ENCODE peak calls at places on chromosomes 6 and 20, in six cellular contexts. One of them, this sample, is unnamed.

GRCh38 chr6:62357826-62358225 is 71.8 kb upstream of the KHDRBS2 start:
- DNase-seq in CD8-positive, alpha-beta T cell: no peak
- DNase-seq in neural crest cell: no peak
- DNase-seq in endothelial cell of umbilical vein: no peak
- DNase-seq in right lobe of liver: no peak
- DNase-seq in RCC 7860: no peak
- DNase-seq in this sample: no peak

GRCh38 chr6:105831321-105831720 is 254.8 kb upstream of the PRDM1 start:
- DNase-seq in endothelial cell of umbilical vein: no peak
- DNase-seq in right lobe of liver: no peak
- DNase-seq in RCC 7860: no peak
- DNase-seq in neural crest cell: no peak
- DNase-seq in CD8-positive, alpha-beta T cell: no peak
- DNase-seq in this sample: no peak

GRCh38 chr6:156832166-156832743 is 55.1 kb downstream of the ARID1B start:
- DNase-seq in endothelial cell of umbilical vein: peak
- DNase-seq in RCC 7860: no peak
- DNase-seq in right lobe of liver: no peak
- DNase-seq in neural crest cell: no peak
- DNase-seq in CD8-positive, alpha-beta T cell: no peak
- DNase-seq in this sample: no peak

GRCh38 chr20:63740070-63740500 is 509 bp downstream of the SLC2A4RG start:
- DNase-seq in CD8-positive, alpha-beta T cell: peak
- DNase-seq in endothelial cell of umbilical vein: peak
- DNase-seq in neural crest cell: no peak
- DNase-seq in right lobe of liver: peak
- DNase-seq in RCC 7860: peak
- DNase-seq in this sample: no peak

GRCh38 chr20:52936368-52936986 is 35.7 kb upstream of the TSHZ2 start:
- DNase-seq in CD8-positive, alpha-beta T cell: no peak
- DNase-seq in RCC 7860: no peak
- DNase-seq in right lobe of liver: no peak
- DNase-seq in endothelial cell of umbilical vein: no peak
- DNase-seq in neural crest cell: no peak
- DNase-seq in this sample: no peak

GRCh38 chr6:136344420-136344819 is 54.8 kb upstream of the BCLAF1 start:
- DNase-seq in right lobe of liver: no peak
- DNase-seq in RCC 7860: no peak
- DNase-seq in CD8-positive, alpha-beta T cell: no peak
- DNase-seq in endothelial cell of umbilical vein: peak
- DNase-seq in neural crest cell: no peak
- DNase-seq in this sample: no peak

GRCh38 chr20:31670371-31671228 is 32.9 kb downstream of the COX4I2 start:
- DNase-seq in RCC 7860: no peak
- DNase-seq in endothelial cell of umbilical vein: no peak
- DNase-seq in neural crest cell: no peak
- DNase-seq in CD8-positive, alpha-beta T cell: no peak
- DNase-seq in right lobe of liver: peak
- DNase-seq in this sample: no peak

GRCh38 chr6:159976844-159977241 is 8.0 kb downstream of the IGF2R start:
- DNase-seq in endothelial cell of umbilical vein: no peak
- DNase-seq in CD8-positive, alpha-beta T cell: no peak
- DNase-seq in RCC 7860: no peak
- DNase-seq in right lobe of liver: no peak
- DNase-seq in neural crest cell: no peak
- DNase-seq in this sample: no peak

GRCh38 chr6:151067684-151068596 is 171.8 kb upstream of the AKAP12 start:
- DNase-seq in CD8-positive, alpha-beta T cell: no peak
- DNase-seq in right lobe of liver: peak
- DNase-seq in neural crest cell: no peak
- DNase-seq in RCC 7860: peak
- DNase-seq in endothelial cell of umbilical vein: peak
- DNase-seq in this sample: no peak

GRCh38 chr6:39347906-39348585 is 25.5 kb upstream of the KCNK16 start:
- DNase-seq in CD8-positive, alpha-beta T cell: no peak
- DNase-seq in neural crest cell: peak
- DNase-seq in right lobe of liver: peak
- DNase-seq in endothelial cell of umbilical vein: peak
- DNase-seq in RCC 7860: peak
- DNase-seq in this sample: peak

GRCh38 chr6:164039954-164040375 is 625.4 kb downstream of the QKI start:
- DNase-seq in CD8-positive, alpha-beta T cell: peak
- DNase-seq in right lobe of liver: peak
- DNase-seq in RCC 7860: no peak
- DNase-seq in endothelial cell of umbilical vein: peak
- DNase-seq in neural crest cell: no peak
- DNase-seq in this sample: no peak

GRCh38 chr20:3340443-3340842 is 67.0 kb downstream of the DNAAF9 start:
- DNase-seq in endothelial cell of umbilical vein: no peak
- DNase-seq in CD8-positive, alpha-beta T cell: no peak
- DNase-seq in RCC 7860: no peak
- DNase-seq in right lobe of liver: peak
- DNase-seq in neural crest cell: no peak
- DNase-seq in this sample: no peak

GRCh38 chr6:109332748-109333147 is 49.5 kb downstream of the CD164 start:
- DNase-seq in CD8-positive, alpha-beta T cell: no peak
- DNase-seq in RCC 7860: no peak
- DNase-seq in endothelial cell of umbilical vein: no peak
- DNase-seq in right lobe of liver: no peak
- DNase-seq in neural crest cell: no peak
- DNase-seq in this sample: no peak

GRCh38 chr6:166167801-166168615 is at the start of gene TBXT:
- DNase-seq in right lobe of liver: no peak
- DNase-seq in endothelial cell of umbilical vein: no peak
- DNase-seq in neural crest cell: no peak
- DNase-seq in RCC 7860: no peak
- DNase-seq in CD8-positive, alpha-beta T cell: no peak
- DNase-seq in this sample: no peak

GRCh38 chr6:130600880-130601341 is 226.3 kb upstream of the SMLR1 start:
- DNase-seq in CD8-positive, alpha-beta T cell: no peak
- DNase-seq in right lobe of liver: no peak
- DNase-seq in RCC 7860: peak
- DNase-seq in neural crest cell: no peak
- DNase-seq in endothelial cell of umbilical vein: peak
- DNase-seq in this sample: no peak

GRCh38 chr20:57693670-57694329 is 16.0 kb downstream of the PMEPA1 start:
- DNase-seq in endothelial cell of umbilical vein: no peak
- DNase-seq in RCC 7860: peak
- DNase-seq in neural crest cell: no peak
- DNase-seq in right lobe of liver: no peak
- DNase-seq in CD8-positive, alpha-beta T cell: no peak
- DNase-seq in this sample: no peak

GRCh38 chr6:6277418-6277817 is 43.0 kb downstream of the F13A1 start:
- DNase-seq in endothelial cell of umbilical vein: no peak
- DNase-seq in CD8-positive, alpha-beta T cell: no peak
- DNase-seq in RCC 7860: no peak
- DNase-seq in neural crest cell: no peak
- DNase-seq in right lobe of liver: no peak
- DNase-seq in this sample: no peak

GRCh38 chr6:44603044-44603686 is 215.7 kb downstream of the CDC5L start:
- DNase-seq in RCC 7860: no peak
- DNase-seq in neural crest cell: no peak
- DNase-seq in right lobe of liver: no peak
- DNase-seq in CD8-positive, alpha-beta T cell: no peak
- DNase-seq in endothelial cell of umbilical vein: no peak
- DNase-seq in this sample: no peak

GRCh38 chr6:19834858-19835257 is 2.3 kb upstream of the ID4 start:
- DNase-seq in right lobe of liver: no peak
- DNase-seq in CD8-positive, alpha-beta T cell: no peak
- DNase-seq in RCC 7860: peak
- DNase-seq in endothelial cell of umbilical vein: no peak
- DNase-seq in neural crest cell: no peak
- DNase-seq in this sample: no peak

GRCh38 chr6:72911463-72912153 is 289.7 kb downstream of the KCNQ5 start:
- DNase-seq in neural crest cell: no peak
- DNase-seq in CD8-positive, alpha-beta T cell: no peak
- DNase-seq in RCC 7860: no peak
- DNase-seq in right lobe of liver: no peak
- DNase-seq in endothelial cell of umbilical vein: no peak
- DNase-seq in this sample: no peak

GRCh38 chr6:79635179-79635578 is 4.0 kb downstream of the SH3BGRL2 start:
- DNase-seq in right lobe of liver: no peak
- DNase-seq in CD8-positive, alpha-beta T cell: no peak
- DNase-seq in endothelial cell of umbilical vein: peak
- DNase-seq in neural crest cell: no peak
- DNase-seq in RCC 7860: peak
- DNase-seq in this sample: no peak

This sample was measured in NK-92 treated with Interleukin-12 subunit alpha and Interleukin-12 subunit beta, amount 100 ng/mL, for 24 hours.